ENCODE peak calls at places on chromosomes 2 and 18, in five cellular contexts. L is naive B cell; E is CD8-positive, alpha-beta memory T cell; W is foreskin fibroblast; Y is AG04450. K is an unnamed sample.

GRCh38 chr18:59024829-59025228 is 114.9 kb upstream of the SEC11C start:
- DNase-seq in L (no peak), E (no peak), W (peak), Y (peak), K (no peak)

GRCh38 chr2:200687938-200688920 is 102.4 kb downstream of the AOX1 start:
- DNase-seq in L (no peak), E (no peak), W (no peak), Y (no peak), K (no peak)

GRCh38 chr2:3647246-3647645 is 10.8 kb upstream of the ALLC start:
- DNase-seq in L (no peak), E (no peak), W (no peak), Y (no peak), K (no peak)

GRCh38 chr2:1841903-1842791 is 97.8 kb upstream of the PXDN start:
- DNase-seq in L (no peak), E (no peak), W (no peak), Y (no peak), K (no peak)

GRCh38 chr2:174629514-174629913 is 31.9 kb upstream of the WIPF1 start:
- DNase-seq in L (no peak), E (no peak), W (no peak), Y (no peak), K (no peak)

GRCh38 chr2:178827739-178828487 is 20.7 kb upstream of the TTN start:
- DNase-seq in L (no peak), E (no peak), W (no peak), Y (no peak), K (no peak)

GRCh38 chr2:231622963-231623362 is 30.3 kb downstream of the TEX44 start:
- DNase-seq in L (no peak), E (no peak), W (no peak), Y (no peak), K (no peak)

GRCh38 chr18:63285332-63285731 is 34.2 kb downstream of the BCL2 start:
- DNase-seq in L (peak), E (no peak), W (no peak), Y (no peak), K (no peak)

GRCh38 chr2:27870724-27871123 is 19.5 kb downstream of the RBKS start:
- DNase-seq in L (no peak), E (no peak), W (no peak), Y (no peak), K (no peak)

GRCh38 chr18:8491516-8491915 is 117.7 kb upstream of the RAB12 start:
- DNase-seq in L (no peak), E (no peak), W (no peak), Y (no peak), K (no peak)